ENCODE peak calls at places on chromosomes 7 and 10, in nine cellular contexts. One of them, this sample, is unnamed.

GRCh38 chr7:16027396-16027795 is 340.9 kb upstream of the MEOX2 start:
- DNase-seq in lower lobe of right lung: no peak
- DNase-seq in lung: no peak
- DNase-seq in mucosa of descending colon: no peak
- DNase-seq in K562: no peak
- DNase-seq in suprapubic skin: no peak
- DNase-seq in breast epithelium: no peak
- DNase-seq in spleen: no peak
- DNase-seq in CD4-positive, alpha-beta memory T cell: no peak
- DNase-seq in this sample: no peak

GRCh38 chr10:77504870-77505257 is 132.7 kb downstream of the KCNMA1 start:
- DNase-seq in lower lobe of right lung: no peak
- DNase-seq in lung: peak; percentile 32
- DNase-seq in mucosa of descending colon: no peak
- DNase-seq in K562: no peak
- DNase-seq in suprapubic skin: no peak
- DNase-seq in breast epithelium: no peak
- DNase-seq in spleen: no peak
- DNase-seq in CD4-positive, alpha-beta memory T cell: no peak
- DNase-seq in this sample: no peak

GRCh38 chr10:59635502-59636290 is 74.0 kb downstream of the SLC16A9 start:
- DNase-seq in lower lobe of right lung: no peak
- DNase-seq in lung: no peak
- DNase-seq in mucosa of descending colon: no peak
- DNase-seq in K562: no peak
- DNase-seq in suprapubic skin: no peak
- DNase-seq in breast epithelium: no peak
- DNase-seq in spleen: no peak
- DNase-seq in CD4-positive, alpha-beta memory T cell: no peak
- DNase-seq in this sample: no peak

GRCh38 chr7:133941496-133941895 is 185.6 kb upstream of the LRGUK start:
- DNase-seq in lower lobe of right lung: no peak
- DNase-seq in lung: no peak
- DNase-seq in mucosa of descending colon: no peak
- DNase-seq in K562: no peak
- DNase-seq in suprapubic skin: no peak
- DNase-seq in breast epithelium: no peak
- DNase-seq in spleen: no peak
- DNase-seq in CD4-positive, alpha-beta memory T cell: no peak
- DNase-seq in this sample: no peak

GRCh38 chr10:117710181-117710798 is 167.7 kb downstream of the EMX2 start:
- DNase-seq in lower lobe of right lung: no peak
- DNase-seq in lung: no peak
- DNase-seq in mucosa of descending colon: no peak
- DNase-seq in K562: peak; percentile 8
- DNase-seq in suprapubic skin: no peak
- DNase-seq in breast epithelium: no peak
- DNase-seq in spleen: no peak
- DNase-seq in CD4-positive, alpha-beta memory T cell: no peak
- DNase-seq in this sample: no peak

GRCh38 chr7:130893441-130893894 is 159.5 kb upstream of the KLF14 start:
- DNase-seq in lower lobe of right lung: no peak
- DNase-seq in lung: no peak
- DNase-seq in mucosa of descending colon: no peak
- DNase-seq in K562: no peak
- DNase-seq in suprapubic skin: no peak
- DNase-seq in breast epithelium: no peak
- DNase-seq in spleen: no peak
- DNase-seq in CD4-positive, alpha-beta memory T cell: no peak
- DNase-seq in this sample: no peak

GRCh38 chr7:73741600-73741999 is 3.0 kb upstream of the ABHD11 start:
- DNase-seq in lower lobe of right lung: no peak
- DNase-seq in lung: no peak
- DNase-seq in mucosa of descending colon: no peak
- DNase-seq in K562: no peak
- DNase-seq in suprapubic skin: no peak
- DNase-seq in breast epithelium: no peak
- DNase-seq in spleen: no peak
- DNase-seq in CD4-positive, alpha-beta memory T cell: no peak
- DNase-seq in this sample: no peak

GRCh38 chr7:27248911-27249723 is 6.5 kb downstream of the EVX1 start:
- DNase-seq in lower lobe of right lung: no peak
- DNase-seq in lung: no peak
- DNase-seq in mucosa of descending colon: no peak
- DNase-seq in K562: no peak
- DNase-seq in suprapubic skin: no peak
- DNase-seq in breast epithelium: no peak
- DNase-seq in spleen: no peak
- DNase-seq in CD4-positive, alpha-beta memory T cell: no peak
- DNase-seq in this sample: no peak

GRCh38 chr7:50792342-50793114 is 9.8 kb upstream of the GRB10 start:
- DNase-seq in lower lobe of right lung: peak; percentile 63
- DNase-seq in lung: peak; percentile 46
- DNase-seq in mucosa of descending colon: peak; percentile 52
- DNase-seq in K562: peak; percentile 77
- DNase-seq in suprapubic skin: no peak
- DNase-seq in breast epithelium: no peak
- DNase-seq in spleen: peak; percentile 81
- DNase-seq in CD4-positive, alpha-beta memory T cell: no peak
- DNase-seq in this sample: peak; percentile 52

GRCh38 chr10:110222896-110223675 is 15.7 kb downstream of the MXI1 start:
- DNase-seq in lower lobe of right lung: no peak
- DNase-seq in lung: no peak
- DNase-seq in mucosa of descending colon: no peak
- DNase-seq in K562: no peak
- DNase-seq in suprapubic skin: no peak
- DNase-seq in breast epithelium: no peak
- DNase-seq in spleen: no peak
- DNase-seq in CD4-positive, alpha-beta memory T cell: no peak
- DNase-seq in this sample: no peak

GRCh38 chr7:143120696-143121405 is 11.0 kb upstream of the PIP start:
- DNase-seq in lower lobe of right lung: no peak
- DNase-seq in lung: no peak
- DNase-seq in mucosa of descending colon: no peak
- DNase-seq in K562: no peak
- DNase-seq in suprapubic skin: no peak
- DNase-seq in breast epithelium: no peak
- DNase-seq in spleen: no peak
- DNase-seq in CD4-positive, alpha-beta memory T cell: no peak
- DNase-seq in this sample: no peak

GRCh38 chr10:59362184-59362966 is at the start of gene FAM13C:
- DNase-seq in lower lobe of right lung: peak; percentile 74
- DNase-seq in lung: peak; percentile 62
- DNase-seq in mucosa of descending colon: peak; percentile 74
- DNase-seq in K562: no peak
- DNase-seq in suprapubic skin: peak; percentile 85
- DNase-seq in breast epithelium: peak; percentile 68
- DNase-seq in spleen: peak; percentile 82
- DNase-seq in CD4-positive, alpha-beta memory T cell: no peak
- DNase-seq in this sample: no peak

GRCh38 chr7:133828906-133829305 is 298.2 kb upstream of the LRGUK start:
- DNase-seq in lower lobe of right lung: no peak
- DNase-seq in lung: no peak
- DNase-seq in mucosa of descending colon: no peak
- DNase-seq in K562: no peak
- DNase-seq in suprapubic skin: no peak
- DNase-seq in breast epithelium: no peak
- DNase-seq in spleen: no peak
- DNase-seq in CD4-positive, alpha-beta memory T cell: no peak
- DNase-seq in this sample: no peak

GRCh38 chr7:124171068-124171467 is 138.2 kb upstream of the TMEM229A start:
- DNase-seq in lower lobe of right lung: no peak
- DNase-seq in lung: no peak
- DNase-seq in mucosa of descending colon: no peak
- DNase-seq in K562: no peak
- DNase-seq in suprapubic skin: no peak
- DNase-seq in breast epithelium: no peak
- DNase-seq in spleen: no peak
- DNase-seq in CD4-positive, alpha-beta memory T cell: no peak
- DNase-seq in this sample: peak; percentile 26

GRCh38 chr7:20330797-20331230 is at the start of gene ITGB8:
- DNase-seq in lower lobe of right lung: peak; percentile 56
- DNase-seq in lung: peak; percentile 34
- DNase-seq in mucosa of descending colon: peak; percentile 74
- DNase-seq in K562: peak; percentile 12
- DNase-seq in suprapubic skin: peak; percentile 81
- DNase-seq in breast epithelium: peak; percentile 66
- DNase-seq in spleen: peak; percentile 82
- DNase-seq in CD4-positive, alpha-beta memory T cell: no peak
- DNase-seq in this sample: no peak

GRCh38 chr10:70956029-70956759 is 67.8 kb upstream of the PCBD1 start:
- DNase-seq in lower lobe of right lung: no peak
- DNase-seq in lung: no peak
- DNase-seq in mucosa of descending colon: no peak
- DNase-seq in K562: peak; percentile 46
- DNase-seq in suprapubic skin: no peak
- DNase-seq in breast epithelium: no peak
- DNase-seq in spleen: peak; percentile 24
- DNase-seq in CD4-positive, alpha-beta memory T cell: no peak
- DNase-seq in this sample: no peak

GRCh38 chr7:120997902-120998301 is 9.4 kb downstream of the CPED1 start:
- DNase-seq in lower lobe of right lung: peak; percentile 55
- DNase-seq in lung: no peak
- DNase-seq in mucosa of descending colon: no peak
- DNase-seq in K562: no peak
- DNase-seq in suprapubic skin: no peak
- DNase-seq in breast epithelium: no peak
- DNase-seq in spleen: no peak
- DNase-seq in CD4-positive, alpha-beta memory T cell: no peak
- DNase-seq in this sample: peak; percentile 82

GRCh38 chr10:70772627-70773026 is 12.6 kb downstream of the TBATA start:
- DNase-seq in lower lobe of right lung: no peak
- DNase-seq in lung: no peak
- DNase-seq in mucosa of descending colon: no peak
- DNase-seq in K562: no peak
- DNase-seq in suprapubic skin: no peak
- DNase-seq in breast epithelium: peak; percentile 43
- DNase-seq in spleen: peak; percentile 70
- DNase-seq in CD4-positive, alpha-beta memory T cell: no peak
- DNase-seq in this sample: no peak

GRCh38 chr7:92259062-92259461 is 13.3 kb downstream of the ANKIB1 start:
- DNase-seq in lower lobe of right lung: no peak
- DNase-seq in lung: no peak
- DNase-seq in mucosa of descending colon: no peak
- DNase-seq in K562: no peak
- DNase-seq in suprapubic skin: no peak
- DNase-seq in breast epithelium: no peak
- DNase-seq in spleen: no peak
- DNase-seq in CD4-positive, alpha-beta memory T cell: no peak
- DNase-seq in this sample: no peak

GRCh38 chr7:12294701-12295100 is 83.6 kb downstream of the TMEM106B start:
- DNase-seq in lower lobe of right lung: no peak
- DNase-seq in lung: no peak
- DNase-seq in mucosa of descending colon: no peak
- DNase-seq in K562: no peak
- DNase-seq in suprapubic skin: no peak
- DNase-seq in breast epithelium: no peak
- DNase-seq in spleen: no peak
- DNase-seq in CD4-positive, alpha-beta memory T cell: no peak
- DNase-seq in this sample: no peak

GRCh38 chr7:34728156-34728555 is 70.1 kb downstream of the NPSR1 start:
- DNase-seq in lower lobe of right lung: no peak
- DNase-seq in lung: no peak
- DNase-seq in mucosa of descending colon: no peak
- DNase-seq in K562: no peak
- DNase-seq in suprapubic skin: no peak
- DNase-seq in breast epithelium: no peak
- DNase-seq in spleen: no peak
- DNase-seq in CD4-positive, alpha-beta memory T cell: no peak
- DNase-seq in this sample: no peak

GRCh38 chr10:83397806-83398205 is 741.5 kb upstream of the GHITM start:
- DNase-seq in lower lobe of right lung: no peak
- DNase-seq in lung: no peak
- DNase-seq in mucosa of descending colon: no peak
- DNase-seq in K562: no peak
- DNase-seq in suprapubic skin: no peak
- DNase-seq in breast epithelium: no peak
- DNase-seq in spleen: no peak
- DNase-seq in CD4-positive, alpha-beta memory T cell: no peak
- DNase-seq in this sample: no peak

GRCh38 chr7:85699482-85699881 is 512.6 kb upstream of the SEMA3D start:
- DNase-seq in lower lobe of right lung: no peak
- DNase-seq in lung: no peak
- DNase-seq in mucosa of descending colon: no peak
- DNase-seq in K562: no peak
- DNase-seq in suprapubic skin: no peak
- DNase-seq in breast epithelium: no peak
- DNase-seq in spleen: no peak
- DNase-seq in CD4-positive, alpha-beta memory T cell: no peak
- DNase-seq in this sample: no peak
- H3K4me3 ChIP-seq in lower lobe of right lung: no peak overlapping the region
- H3K4me3 ChIP-seq in lung: no peak overlapping the region
- H3K4me3 ChIP-seq in mucosa of descending colon: no peak overlapping the region
- H3K4me3 ChIP-seq in K562: no peak overlapping the region
- H3K4me3 ChIP-seq in suprapubic skin: no peak overlapping the region
- H3K4me3 ChIP-seq in breast epithelium: no peak overlapping the region
- H3K4me3 ChIP-seq in spleen: no peak overlapping the region
- H3K4me3 ChIP-seq in CD4-positive, alpha-beta memory T cell: no peak overlapping the region
- H3K4me3 ChIP-seq in this sample: no peak overlapping the region

GRCh38 chr10:79183468-79183865 is 114.7 kb downstream of the ZMIZ1 start:
- DNase-seq in lower lobe of right lung: no peak
- DNase-seq in lung: no peak
- DNase-seq in mucosa of descending colon: no peak
- DNase-seq in K562: no peak
- DNase-seq in suprapubic skin: no peak
- DNase-seq in breast epithelium: no peak
- DNase-seq in spleen: no peak
- DNase-seq in CD4-positive, alpha-beta memory T cell: no peak
- DNase-seq in this sample: no peak
- H3K36me3 ChIP-seq in lower lobe of right lung: peaks cover 21% of the 10 kb centered on the region
- H3K36me3 ChIP-seq in lung: peaks cover 6% of the 10 kb centered on the region
- H3K36me3 ChIP-seq in mucosa of descending colon: no peaks in the 10 kb centered on the region
- H3K36me3 ChIP-seq in K562: peaks cover 38% of the 10 kb centered on the region
- H3K36me3 ChIP-seq in suprapubic skin: peaks cover 9% of the 10 kb centered on the region
- H3K36me3 ChIP-seq in breast epithelium: no peaks in the 10 kb centered on the region
- H3K36me3 ChIP-seq in spleen: no peaks in the 10 kb centered on the region
- H3K36me3 ChIP-seq in CD4-positive, alpha-beta memory T cell: no peaks in the 10 kb centered on the region
- H3K36me3 ChIP-seq in this sample: no peaks in the 10 kb centered on the region

DNA sequence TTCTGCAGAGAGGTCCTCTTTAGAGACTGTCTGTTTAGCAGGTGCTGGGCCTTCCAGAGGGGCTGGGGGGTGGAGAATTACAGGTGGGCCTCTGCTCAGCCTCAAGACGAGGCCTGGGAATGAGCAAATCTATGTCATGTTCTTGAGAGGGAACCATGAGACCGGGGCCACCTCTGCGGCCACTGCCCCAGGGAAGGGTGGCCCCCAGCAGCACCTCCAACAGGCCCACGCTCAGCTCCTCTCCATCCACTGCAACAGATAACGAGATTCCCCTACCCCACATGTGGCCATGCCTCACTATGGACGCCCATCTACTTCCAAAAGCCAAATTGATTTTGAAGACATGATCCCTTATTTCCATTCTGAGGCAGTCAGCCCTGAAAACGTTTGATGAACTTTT is 176.9 kb downstream of the TCERG1L start:
- DNase-seq in lower lobe of right lung: no peak
- DNase-seq in lung: no peak
- DNase-seq in mucosa of descending colon: no peak
- DNase-seq in K562: no peak
- DNase-seq in suprapubic skin: no peak
- DNase-seq in breast epithelium: no peak
- DNase-seq in spleen: no peak
- DNase-seq in CD4-positive, alpha-beta memory T cell: no peak
- DNase-seq in this sample: no peak
- H3K9me3 ChIP-seq in lower lobe of right lung: no peaks in the 10 kb centered on the region
- H3K9me3 ChIP-seq in lung: no peaks in the 10 kb centered on the region
- H3K9me3 ChIP-seq in mucosa of descending colon: no peaks in the 10 kb centered on the region
- H3K9me3 ChIP-seq in K562: no peaks in the 10 kb centered on the region
- H3K9me3 ChIP-seq in suprapubic skin: no peaks in the 10 kb centered on the region
- H3K9me3 ChIP-seq in breast epithelium: no peaks in the 10 kb centered on the region
- H3K9me3 ChIP-seq in spleen: no peaks in the 10 kb centered on the region
- H3K9me3 ChIP-seq in CD4-positive, alpha-beta memory T cell: no peaks in the 10 kb centered on the region
- H3K9me3 ChIP-seq in this sample: no peaks in the 10 kb centered on the region

GRCh38 chr7:115350764-115351163 is 428.9 kb downstream of the MDFIC start:
- DNase-seq in lower lobe of right lung: no peak
- DNase-seq in lung: no peak
- DNase-seq in mucosa of descending colon: no peak
- DNase-seq in K562: no peak
- DNase-seq in suprapubic skin: no peak
- DNase-seq in breast epithelium: no peak
- DNase-seq in spleen: no peak
- DNase-seq in CD4-positive, alpha-beta memory T cell: no peak
- DNase-seq in this sample: no peak
- H3K4me3 ChIP-seq in lower lobe of right lung: no peak overlapping the region
- H3K4me3 ChIP-seq in lung: no peak overlapping the region
- H3K4me3 ChIP-seq in mucosa of descending colon: no peak overlapping the region
- H3K4me3 ChIP-seq in K562: no peak overlapping the region
- H3K4me3 ChIP-seq in suprapubic skin: no peak overlapping the region
- H3K4me3 ChIP-seq in breast epithelium: no peak overlapping the region
- H3K4me3 ChIP-seq in spleen: no peak overlapping the region
- H3K4me3 ChIP-seq in CD4-positive, alpha-beta memory T cell: no peak overlapping the region
- H3K4me3 ChIP-seq in this sample: no peak overlapping the region

This sample was measured in SK-N-MC.